ENCODE peak calls at places on chromosomes 5 and 9, in six cellular contexts. T is HepG2, G is A549, S is K562, Z is SK-N-SH, F is H1. J is an unnamed sample.

GRCh38 chr5:136246632-136247031 is 53.7 kb upstream of the SMIM32 start:
- DNase-seq in T (no peak), G (no peak), S (no peak), Z (no peak), F (no peak), J (no peak)

GRCh38 chr5:113574417-113574816 is 60.9 kb downstream of the YTHDC2 start:
- DNase-seq in T (no peak), G (no peak), S (peak; percentile 30), Z (no peak), F (no peak), J (no peak)

GRCh38 chr9:131707677-131708612 is 31.9 kb downstream of the RAPGEF1 start:
- DNase-seq in T (no peak), G (peak; percentile 61), S (peak; percentile 64), Z (no peak), F (no peak), J (no peak)

GRCh38 chr5:108728566-108729305 is 19.0 kb upstream of the FER start:
- DNase-seq in T (no peak), G (no peak), S (peak; percentile 63), Z (peak; percentile 31), F (no peak), J (no peak)

GRCh38 chr5:96661101-96661840 is 905 bp upstream of the CAST start:
- DNase-seq in T (no peak), G (peak; percentile 56), S (no peak), Z (peak; percentile 6), F (no peak), J (peak; percentile 26)

GRCh38 chr9:70444904-70445303 is 30.4 kb upstream of the KLF9 start:
- DNase-seq in T (no peak), G (no peak), S (no peak), Z (no peak), F (no peak), J (no peak)

GRCh38 chr9:76464706-76465105 is 5.7 kb downstream of the GCNT1 start:
- DNase-seq in T (no peak), G (no peak), S (no peak), Z (no peak), F (no peak), J (no peak)

GRCh38 chr5:148788636-148789035 is 37.8 kb upstream of the ADRB2 start:
- DNase-seq in T (no peak), G (no peak), S (no peak), Z (no peak), F (no peak), J (no peak)

GRCh38 chr5:94847726-94848125 is 229.3 kb downstream of the SLF1 start:
- DNase-seq in T (no peak), G (no peak), S (no peak), Z (no peak), F (no peak), J (no peak)

DNA sequence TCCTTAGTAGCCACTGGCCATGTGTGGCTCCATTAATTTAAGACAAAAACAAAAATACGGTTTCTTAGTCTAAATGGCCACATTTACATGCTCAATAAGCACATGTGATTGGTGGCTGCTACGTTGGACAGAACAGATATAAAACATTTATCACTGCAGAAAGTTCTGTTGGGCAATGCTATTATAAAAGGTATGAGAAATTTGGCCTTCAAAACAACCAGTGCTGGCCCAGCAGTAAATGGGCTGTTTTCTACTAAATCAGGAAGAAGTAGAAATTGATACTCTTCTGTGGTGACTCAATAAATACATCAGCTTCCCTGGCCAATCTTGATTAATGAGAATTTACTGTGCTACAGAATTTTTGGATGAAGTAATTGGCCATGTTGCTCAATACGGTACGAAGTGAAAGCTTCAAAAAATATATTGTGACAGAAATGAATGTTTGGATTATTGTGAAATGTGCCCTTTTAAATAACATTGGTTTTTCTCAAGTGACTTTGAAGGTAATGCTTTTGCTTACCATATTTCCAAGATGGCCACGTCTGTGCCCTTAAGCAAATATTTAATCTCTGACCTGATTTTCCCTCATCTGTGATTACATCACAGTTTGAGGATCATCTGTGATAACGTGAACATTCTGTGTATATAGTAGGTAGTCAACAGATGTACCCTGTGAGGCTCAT is 4.2 kb downstream of the DNAJA1 start:
- DNase-seq in T (peak; percentile 89), G (peak; percentile 34), S (no peak), Z (no peak), F (no peak), J (no peak)
- TF ChIP-seq CHD2 in T (no peak), G (no peak), S (no peak), Z (no peak), F (no peak), J (no peak)

DNA sequence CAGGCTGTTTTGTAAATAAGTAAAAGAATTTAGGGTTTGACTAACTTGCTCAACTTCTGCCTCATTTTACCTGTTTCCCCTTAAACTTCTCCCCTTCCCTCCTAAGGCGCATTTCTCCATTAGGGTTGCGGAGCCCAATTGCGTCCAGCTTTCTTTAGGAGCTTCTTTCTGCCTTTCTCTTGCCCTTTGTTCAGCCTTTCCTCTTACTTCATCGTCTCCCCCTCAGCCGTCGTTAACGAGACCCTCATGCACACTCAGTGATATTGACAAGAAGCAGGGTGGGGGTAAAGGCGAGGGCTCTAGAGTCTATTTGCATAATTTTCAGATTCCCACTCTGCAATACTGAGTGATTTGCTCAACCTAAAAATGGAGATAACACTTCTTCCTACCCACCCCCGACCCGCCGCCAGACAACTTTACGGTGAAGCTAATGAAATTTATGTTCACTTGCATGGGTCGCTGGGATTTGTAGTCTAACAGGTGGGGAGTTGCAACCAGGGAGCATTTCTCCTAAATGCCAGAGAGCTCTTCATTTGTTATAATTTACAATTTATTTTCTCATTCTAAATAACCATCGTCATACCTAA is 1.3 kb upstream of the TBC1D2 start:
- DNase-seq in T (no peak), G (no peak), S (peak; percentile 70), Z (peak; percentile 69), F (no peak), J (no peak)
- TF ChIP-seq CHD2 in T (no peak), G (no peak), S (no peak), Z (peak; percentile 47), F (no peak), J (no peak)

GRCh38 chr5:172593721-172594120 is 47.3 kb upstream of the NEURL1B start:
- DNase-seq in T (no peak), G (no peak), S (no peak), Z (no peak), F (no peak), J (no peak)

GRCh38 chr5:172594867-172595466 is 46.1 kb upstream of the NEURL1B start:
- DNase-seq in T (no peak), G (no peak), S (no peak), Z (no peak), F (no peak), J (no peak)

GRCh38 chr5:172592881-172593280 is 48.2 kb upstream of the NEURL1B start:
- DNase-seq in T (no peak), G (no peak), S (no peak), Z (no peak), F (no peak), J (no peak)

GRCh38 chr5:172594431-172594830 is 46.6 kb upstream of the NEURL1B start:
- DNase-seq in T (no peak), G (no peak), S (no peak), Z (no peak), F (no peak), J (no peak)

DNA sequence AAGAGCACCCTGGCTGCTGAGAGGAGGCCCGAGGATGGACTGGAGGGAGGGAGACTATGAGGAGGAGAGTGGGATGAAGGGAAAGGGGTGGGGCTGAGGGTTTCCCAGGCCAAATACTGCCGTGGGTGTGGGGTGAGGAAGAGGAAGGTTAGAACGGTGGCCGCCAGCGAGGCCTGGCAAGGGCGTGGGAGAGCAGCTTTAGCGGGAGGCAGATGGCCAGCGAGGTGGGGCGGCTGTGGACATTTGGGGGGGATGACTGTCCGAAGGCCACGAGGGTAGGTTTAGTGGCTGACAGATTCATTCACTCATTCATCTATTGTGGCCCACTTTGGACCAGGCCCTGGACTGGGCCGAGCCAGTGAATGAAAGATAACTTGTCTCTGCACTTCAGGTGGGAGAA is 47.8 kb upstream of the NEURL1B start:
- DNase-seq in T (no peak), G (no peak), S (no peak), Z (no peak), F (no peak), J (no peak)
- TF ChIP-seq CHD2 in T (no peak), G (no peak), S (no peak), Z (no peak), F (no peak), J (no peak)

GRCh38 chr9:122349201-122349600 is 21.6 kb upstream of the PTGS1 start:
- DNase-seq in T (no peak), G (no peak), S (no peak), Z (no peak), F (no peak), J (no peak)

GRCh38 chr9:122348791-122349190 is 22.0 kb upstream of the PTGS1 start:
- DNase-seq in T (peak; percentile 75), G (no peak), S (no peak), Z (no peak), F (no peak), J (no peak)

GRCh38 chr9:122347348-122348287 is 23.2 kb upstream of the PTGS1 start:
- DNase-seq in T (peak; percentile 36), G (peak; percentile 50), S (no peak), Z (no peak), F (no peak), J (no peak)

GRCh38 chr9:122348288-122348777 is 22.5 kb upstream of the PTGS1 start:
- DNase-seq in T (no peak), G (no peak), S (no peak), Z (no peak), F (no peak), J (no peak)

DNA sequence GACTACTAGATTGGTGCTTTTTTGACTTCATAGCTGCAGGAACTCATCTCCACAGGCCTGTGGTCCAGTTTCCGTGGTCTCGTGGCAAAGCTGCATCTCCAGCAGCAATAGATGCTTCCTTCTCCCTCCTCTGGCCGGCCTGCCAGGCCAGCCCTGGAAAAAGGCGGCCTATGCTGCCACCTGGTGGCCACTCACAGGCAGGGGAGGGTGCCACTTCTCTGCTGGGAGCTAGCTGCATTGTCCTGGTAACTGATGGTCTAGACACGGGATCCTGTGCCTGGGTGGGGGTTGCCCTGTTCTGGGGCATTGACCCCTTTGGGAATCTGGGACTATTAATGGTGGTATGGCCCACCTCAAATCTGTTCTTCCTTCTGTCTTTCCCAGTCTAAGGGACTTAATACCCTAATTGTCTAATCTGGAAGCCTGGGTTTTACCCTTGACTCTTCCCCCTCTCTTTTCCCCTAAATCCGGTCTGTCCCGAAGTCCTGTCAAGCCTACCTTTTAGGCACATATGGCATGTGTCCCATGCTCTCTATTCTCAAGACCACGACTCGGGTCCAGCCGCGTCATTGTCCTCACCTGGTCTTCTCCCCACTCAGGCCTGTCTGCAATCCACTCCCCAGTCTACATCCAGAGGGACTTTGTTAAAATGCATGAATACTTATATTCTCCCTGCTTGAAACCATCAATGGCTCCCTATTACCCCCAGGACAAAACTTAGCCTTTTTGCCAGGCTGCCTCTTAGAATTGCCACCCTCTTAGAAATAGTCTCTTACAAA is 20.1 kb upstream of the PTGS1 start:
- DNase-seq in T (peak; percentile 49), G (peak; percentile 75), S (peak; percentile 87), Z (peak; percentile 89), F (peak; percentile 94), J (no peak)
- TF ChIP-seq CHD2 in T (no peak), G (no peak), S (no peak), Z (no peak), F (no peak), J (no peak)

GRCh38 chr5:150377964-150378694 is 20.6 kb downstream of the TCOF1 start:
- DNase-seq in T (no peak), G (peak; percentile 23), S (no peak), Z (peak; percentile 66), F (no peak), J (no peak)
- TF ChIP-seq CHD2 in T (no peak), G (no peak), S (no peak), Z (peak; percentile 53), F (no peak), J (no peak)

GRCh38 chr9:95100071-95100627 is 217.4 kb downstream of the FANCC start:
- DNase-seq in T (no peak), G (no peak), S (no peak), Z (no peak), F (no peak), J (no peak)
- TF ChIP-seq CHD2 in T (no peak), G (no peak), S (no peak), Z (no peak), F (no peak), J (no peak)